ENCODE peak calls at places on chromosome 9, in nine cellular contexts. G is BE2C, Y is adrenal gland, A is neural progenitor cell, V is H9, E is WTC11, W is RWPE1, K is MM.1S, B is cardiac muscle cell. D is an unnamed sample.

GRCh38 chr9:7369384-7369821 is 430.2 kb downstream of the DMAC1 start:
- DNase-seq in V (no peak), W (no peak), B (no peak), A (no peak), E (no peak), G (no peak), Y (no peak), K (no peak), D (no peak)

GRCh38 chr9:121688681-121689080 is 37.2 kb downstream of the DAB2IP start:
- DNase-seq in V (no peak), Y (no peak), K (no peak), E (no peak), G (no peak), B (no peak), W (no peak), A (no peak), D (no peak)

GRCh38 chr9:72315089-72315509 is 49.9 kb downstream of the ZFAND5 start:
- DNase-seq in A (peak), W (no peak), E (no peak), B (peak), K (no peak), G (peak), V (peak), Y (peak), D (no peak)

GRCh38 chr9:113921366-113921765 is 45.3 kb downstream of the ZNF618 start:
- DNase-seq in B (no peak), A (no peak), K (no peak), E (no peak), G (no peak), Y (no peak), V (no peak), W (no peak), D (no peak)

GRCh38 chr9:121233906-121234901 is 32.5 kb upstream of the RAB14 start:
- DNase-seq in V (no peak), G (peak), W (peak), Y (no peak), E (no peak), B (no peak), A (no peak), K (no peak), D (no peak)

GRCh38 chr9:91395553-91396470 is 27.8 kb downstream of the NFIL3 start:
- DNase-seq in E (no peak), G (no peak), A (no peak), K (peak), W (peak), B (no peak), V (no peak), Y (no peak), D (peak)

GRCh38 chr9:114938687-114939575 is 8.5 kb upstream of the TNFSF8 start:
- DNase-seq in V (no peak), Y (no peak), B (no peak), G (no peak), A (no peak), K (no peak), W (no peak), E (no peak), D (no peak)

GRCh38 chr9:78775889-78776288 is 479.0 kb downstream of the PSAT1 start:
- DNase-seq in K (no peak), B (no peak), Y (no peak), E (no peak), G (no peak), W (no peak), A (no peak), V (no peak), D (no peak)

GRCh38 chr9:37944266-37944650 is 40.3 kb upstream of the SLC25A51 start:
- DNase-seq in B (no peak), W (no peak), V (no peak), A (no peak), E (no peak), K (no peak), Y (no peak), G (no peak), D (no peak)

GRCh38 chr9:36818965-36819870 is 214.8 kb downstream of the PAX5 start:
- DNase-seq in A (peak), B (peak), V (peak), E (peak), G (peak), W (no peak), Y (no peak), K (no peak), D (no peak)

GRCh38 chr9:131657031-131657377 is 82.9 kb downstream of the RAPGEF1 start:
- DNase-seq in V (no peak), W (no peak), G (no peak), E (no peak), B (no peak), K (peak), Y (no peak), A (no peak), D (no peak)

GRCh38 chr9:114072181-114073140 is 5.6 kb downstream of the AMBP start:
- DNase-seq in E (no peak), W (no peak), A (peak), K (no peak), B (no peak), Y (peak), G (no peak), V (no peak), D (no peak)

GRCh38 chr9:407255-407654 is 192.6 kb downstream of the DOCK8 start:
- DNase-seq in E (no peak), W (no peak), A (peak), K (no peak), V (no peak), G (no peak), B (no peak), Y (no peak), D (no peak)

GRCh38 chr9:116152941-116153764 is 438 bp upstream of the PAPPA start:
- DNase-seq in K (no peak), W (no peak), V (peak), A (peak), G (no peak), E (peak), Y (no peak), B (no peak), D (no peak)

GRCh38 chr9:128409998-128410397 is 10.7 kb upstream of the CERCAM start:
- DNase-seq in E (peak), V (no peak), K (no peak), W (no peak), Y (no peak), G (peak), B (no peak), A (peak), D (no peak)

GRCh38 chr9:14007199-14007769 is 306.7 kb downstream of the NFIB start:
- DNase-seq in A (no peak), V (no peak), G (no peak), W (no peak), E (no peak), B (no peak), K (no peak), Y (no peak), D (no peak)

GRCh38 chr9:95009459-95009858 is 283.0 kb downstream of the AOPEP start:
- DNase-seq in A (no peak), W (no peak), Y (no peak), V (no peak), B (no peak), E (no peak), G (peak), K (no peak), D (no peak)

GRCh38 chr9:96686638-96687335 is 31.7 kb upstream of the PRXL2C start:
- DNase-seq in V (peak), K (no peak), Y (peak), B (peak), E (peak), G (peak), A (peak), W (peak), D (peak)

GRCh38 chr9:86827893-86828292 is 119.4 kb downstream of the GAS1 start:
- DNase-seq in W (no peak), B (peak), G (no peak), E (no peak), A (no peak), K (no peak), V (no peak), Y (no peak), D (no peak)

GRCh38 chr9:12702160-12702758 is 9.1 kb downstream of the TYRP1 start:
- DNase-seq in B (peak), Y (peak), K (no peak), E (peak), V (peak), W (peak), G (peak), A (peak), D (no peak)

GRCh38 chr9:135343733-135344522 is 135.7 kb upstream of the PPP1R26 start:
- DNase-seq in K (peak), Y (peak), W (peak), V (peak), A (peak), E (peak), G (peak), B (peak), D (peak)

GRCh38 chr9:88604836-88605499 is 70.0 kb downstream of the NXNL2 start:
- DNase-seq in Y (no peak), A (no peak), E (no peak), K (no peak), B (no peak), V (no peak), W (no peak), G (no peak), D (no peak)

GRCh38 chr9:123745933-123746332 is 184.0 kb downstream of the DENND1A start:
- DNase-seq in W (no peak), B (no peak), G (no peak), V (no peak), Y (no peak), A (no peak), E (no peak), K (no peak), D (no peak)

GRCh38 chr9:134962065-134962997 is 44.6 kb upstream of the FCN1 start:
- DNase-seq in B (no peak), A (no peak), K (no peak), E (no peak), G (no peak), V (no peak), Y (no peak), W (peak), D (no peak)

GRCh38 chr9:79256691-79257213 is 315.0 kb upstream of the TLE4 start:
- DNase-seq in G (peak), E (no peak), A (peak), W (peak), Y (no peak), B (no peak), V (no peak), K (no peak), D (no peak)

GRCh38 chr9:92647671-92648446 is 22.1 kb downstream of the IPPK start:
- DNase-seq in K (no peak), B (no peak), E (no peak), A (no peak), W (no peak), G (no peak), V (peak), Y (no peak), D (no peak)

GRCh38 chr9:37908698-37909186 is 4.8 kb upstream of the SLC25A51 start:
- DNase-seq in B (no peak), W (no peak), Y (peak), V (no peak), G (no peak), A (no peak), E (no peak), K (no peak), D (no peak)

GRCh38 chr9:133351908-133352634 is 4.1 kb downstream of the RPL7A start:
- DNase-seq in A (peak), B (peak), W (no peak), G (peak), Y (peak), K (peak), V (peak), E (peak), D (peak)
- TF ChIP-seq CTCF in A (peak), B (peak), W (peak), G (peak), Y (peak), K (peak), V (peak), E (peak), D (peak)

GRCh38 chr9:3992222-3992621 is 307.6 kb downstream of the GLIS3 start:
- DNase-seq in Y (no peak), K (no peak), V (no peak), B (no peak), E (no peak), W (no peak), G (no peak), A (no peak), D (no peak)

GRCh38 chr9:3997492-3997891 is 302.4 kb downstream of the GLIS3 start:
- DNase-seq in A (no peak), V (no peak), G (no peak), B (no peak), E (no peak), W (no peak), K (no peak), Y (no peak), D (no peak)

GRCh38 chr9:3992924-3993323 is 306.9 kb downstream of the GLIS3 start:
- DNase-seq in B (no peak), G (no peak), Y (no peak), V (no peak), W (no peak), E (no peak), K (no peak), A (no peak), D (no peak)

GRCh38 chr9:3989915-3990314 is 310.0 kb downstream of the GLIS3 start:
- DNase-seq in B (no peak), E (no peak), K (no peak), A (no peak), W (no peak), Y (no peak), G (no peak), V (no peak), D (no peak)

DNA sequence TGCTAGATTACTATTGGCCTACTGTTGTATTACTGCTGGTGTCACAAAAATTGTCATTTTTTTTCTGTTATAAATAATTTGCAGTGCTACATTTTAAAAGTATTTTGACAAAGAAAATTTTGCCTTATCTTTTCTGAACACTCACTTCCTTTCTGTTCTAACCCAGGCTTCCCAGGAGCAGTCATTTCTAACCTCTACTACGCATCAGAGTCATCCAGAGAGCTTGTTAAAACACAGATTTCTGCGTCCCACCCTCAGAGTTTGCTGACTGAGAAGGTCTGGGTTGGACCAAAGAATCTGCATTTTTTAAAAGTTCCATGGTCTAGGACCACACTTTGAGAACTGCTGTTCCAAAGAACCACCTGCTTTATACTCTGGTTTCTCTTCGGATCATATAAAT is 306.1 kb downstream of the GLIS3 start:
- DNase-seq in Y (no peak), E (no peak), W (no peak), B (no peak), K (no peak), V (no peak), A (no peak), G (no peak), D (no peak)
- TF ChIP-seq CTCF in Y (no peak), E (no peak), W (no peak), B (no peak), K (no peak), V (no peak), A (no peak), G (no peak), D (no peak)

GRCh38 chr9:32581512-32582143 is 8.7 kb upstream of the NDUFB6 start:
- DNase-seq in V (peak), A (peak), E (no peak), G (peak), Y (no peak), K (peak), B (peak), W (peak), D (peak)

GRCh38 chr9:32580631-32581300 is 7.8 kb upstream of the NDUFB6 start:
- DNase-seq in E (no peak), B (peak), A (no peak), V (no peak), K (peak), G (no peak), W (no peak), Y (no peak), D (no peak)

GRCh38 chr9:32578976-32579375 is 6.0 kb upstream of the NDUFB6 start:
- DNase-seq in Y (no peak), K (no peak), V (no peak), G (no peak), W (no peak), E (no peak), A (no peak), B (no peak), D (no peak)

GRCh38 chr9:32577316-32577715 is 4.4 kb upstream of the NDUFB6 start:
- DNase-seq in W (no peak), A (no peak), Y (no peak), E (no peak), B (no peak), K (peak), V (no peak), G (no peak), D (no peak)

DNA sequence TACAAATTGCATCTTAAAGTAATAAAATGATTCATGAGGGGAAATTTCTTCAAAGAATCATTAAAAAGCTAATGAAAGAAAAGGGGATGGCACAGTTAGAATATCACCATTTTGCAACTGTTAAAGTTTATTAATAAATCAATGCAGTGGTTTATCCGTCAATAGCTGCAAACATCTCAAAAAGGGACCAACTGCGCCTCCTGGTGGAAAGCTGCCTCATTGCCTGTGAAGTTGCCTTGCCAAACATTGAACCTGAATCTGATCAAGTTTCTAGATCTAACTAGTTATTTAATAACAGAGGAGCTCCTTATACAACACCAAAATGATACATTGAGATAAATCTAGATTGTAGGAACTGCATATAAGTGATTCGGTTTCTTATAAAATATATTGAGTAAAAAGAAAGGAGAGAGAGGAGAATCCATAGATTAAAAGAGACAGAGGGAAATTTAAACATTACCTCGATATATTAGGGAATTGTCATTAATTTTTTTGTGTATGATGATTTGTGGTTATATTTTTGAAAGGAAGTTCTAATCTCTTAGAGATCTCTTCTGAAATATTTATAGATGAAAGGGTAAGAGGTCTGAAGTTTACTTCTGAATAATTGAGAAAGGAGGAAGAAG is 6.9 kb upstream of the NDUFB6 start:
- DNase-seq in E (peak), Y (peak), B (peak), G (peak), K (peak), V (peak), W (peak), A (peak), D (peak)
- TF ChIP-seq CTCF in E (peak), Y (peak), B (peak), G (peak), K (peak), V (peak), W (peak), A (peak), D (peak)

GRCh38 chr9:137777761-137778160 is 99.8 kb upstream of the CACNA1B start:
- DNase-seq in V (no peak), Y (no peak), B (no peak), W (no peak), A (no peak), G (no peak), K (no peak), E (no peak), D (no peak)

GRCh38 chr9:137771580-137771979 is 106.0 kb upstream of the CACNA1B start:
- DNase-seq in G (no peak), W (no peak), K (no peak), E (no peak), V (no peak), Y (no peak), A (no peak), B (no peak), D (no peak)

GRCh38 chr9:137774775-137775386 is 102.7 kb upstream of the CACNA1B start:
- DNase-seq in V (peak), B (no peak), G (no peak), E (no peak), Y (no peak), K (no peak), A (no peak), W (no peak), D (no peak)

GRCh38 chr9:137776306-137776995 is 101.1 kb upstream of the CACNA1B start:
- DNase-seq in A (no peak), Y (no peak), B (no peak), G (no peak), E (no peak), V (no peak), W (no peak), K (no peak), D (no peak)

GRCh38 chr9:137772281-137772873 is 105.2 kb upstream of the CACNA1B start:
- DNase-seq in B (peak), V (peak), Y (no peak), G (no peak), A (peak), E (peak), K (no peak), W (peak), D (no peak)
- TF ChIP-seq CTCF in B (no peak), V (peak), Y (no peak), G (peak), A (peak), E (no peak), K (no peak), W (no peak), D (peak)

GRCh38 chr9:137280478-137281344 is 3.2 kb downstream of the TOR4A start:
- DNase-seq in V (peak), G (peak), B (peak), A (peak), W (no peak), Y (no peak), K (no peak), E (peak), D (no peak)
- TF ChIP-seq CTCF in V (peak), G (peak), B (peak), A (peak), W (no peak), Y (no peak), K (no peak), E (peak), D (peak)

GRCh38 chr9:27195191-27195590 is 86.2 kb downstream of the TEK start:
- DNase-seq in G (no peak), Y (no peak), E (no peak), A (no peak), W (no peak), B (no peak), K (no peak), V (no peak), D (no peak)

GRCh38 chr9:27202056-27202455 is 93.0 kb downstream of the TEK start:
- DNase-seq in V (no peak), E (no peak), Y (no peak), W (no peak), A (no peak), K (no peak), G (no peak), B (no peak), D (no peak)

GRCh38 chr9:27194401-27195091 is 85.5 kb downstream of the TEK start:
- DNase-seq in A (no peak), V (no peak), K (no peak), B (no peak), G (no peak), W (peak), E (no peak), Y (no peak), D (no peak)

GRCh38 chr9:27196383-27196782 is 87.4 kb downstream of the TEK start:
- DNase-seq in G (no peak), A (no peak), V (no peak), E (no peak), B (no peak), K (no peak), W (no peak), Y (no peak), D (no peak)

GRCh38 chr9:27198175-27198574 is 89.2 kb downstream of the TEK start:
- DNase-seq in G (no peak), E (peak), K (no peak), A (peak), W (no peak), Y (no peak), V (no peak), B (peak), D (no peak)
- TF ChIP-seq CTCF in G (no peak), E (no peak), K (no peak), A (peak), W (peak), Y (no peak), V (peak), B (no peak), D (no peak)

DNA sequence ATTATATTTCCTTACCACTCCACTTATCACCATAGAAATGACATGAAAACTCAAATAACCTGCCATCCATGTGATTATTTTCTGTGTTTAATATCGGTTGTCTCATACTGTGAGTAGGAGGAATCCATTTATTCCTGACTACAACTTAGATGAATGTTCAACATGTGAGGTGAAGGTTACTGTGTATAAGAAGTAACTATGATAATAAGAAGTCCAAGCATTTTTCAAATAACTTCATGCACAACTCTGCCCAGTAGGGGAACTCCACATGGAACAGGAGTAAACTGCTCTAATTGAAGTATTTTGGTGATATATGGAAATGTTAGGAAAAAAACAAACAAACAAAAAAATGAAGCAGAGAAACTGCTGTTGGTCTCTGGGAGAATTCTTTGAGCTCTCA is 447.5 kb upstream of the GRIN3A start:
- DNase-seq in E (no peak), K (no peak), W (no peak), Y (no peak), V (no peak), B (no peak), A (no peak), G (no peak), D (no peak)
- TF ChIP-seq CTCF in E (no peak), K (no peak), W (no peak), Y (peak), V (no peak), B (no peak), A (no peak), G (no peak), D (no peak)

D was measured in GM13976.